ENCODE peak calls at places on chromosome 3, in five cellular contexts. One of them, this sample, is unnamed.

GRCh38 chr3:139238281-139239030 is 105.4 kb upstream of the MRPS22 start:
- DNase-seq in GM23248: peak
- DNase-seq in T-helper 17 cell: no peak
- DNase-seq in NCI-H510A treated with DMSO at 0.1 percent for 48 hours: no peak
- DNase-seq in activated T-cell treated with anti-CD3 and anti-CD28 coated beads, Interleukin-2, amount 50 U/mL, for 72 hours: no peak
- DNase-seq in this sample: no peak

GRCh38 chr3:99577160-99577559 is 61.2 kb upstream of the COL8A1 start:
- DNase-seq in GM23248: no peak
- DNase-seq in T-helper 17 cell: no peak
- DNase-seq in NCI-H510A treated with DMSO at 0.1 percent for 48 hours: no peak
- DNase-seq in activated T-cell treated with anti-CD3 and anti-CD28 coated beads, Interleukin-2, amount 50 U/mL, for 72 hours: no peak
- DNase-seq in this sample: no peak

GRCh38 chr3:111333642-111334041 is 208.4 kb upstream of the CD96 start:
- DNase-seq in GM23248: peak
- DNase-seq in T-helper 17 cell: no peak
- DNase-seq in NCI-H510A treated with DMSO at 0.1 percent for 48 hours: no peak
- DNase-seq in activated T-cell treated with anti-CD3 and anti-CD28 coated beads, Interleukin-2, amount 50 U/mL, for 72 hours: no peak
- DNase-seq in this sample: no peak

GRCh38 chr3:133742351-133743091 is 3.7 kb upstream of the TF start:
- DNase-seq in GM23248: peak
- DNase-seq in T-helper 17 cell: no peak
- DNase-seq in NCI-H510A treated with DMSO at 0.1 percent for 48 hours: no peak
- DNase-seq in activated T-cell treated with anti-CD3 and anti-CD28 coated beads, Interleukin-2, amount 50 U/mL, for 72 hours: no peak
- DNase-seq in this sample: no peak

GRCh38 chr3:11514191-11514770 is 129.4 kb downstream of the VGLL4 start:
- DNase-seq in GM23248: peak
- DNase-seq in T-helper 17 cell: no peak
- DNase-seq in NCI-H510A treated with DMSO at 0.1 percent for 48 hours: peak
- DNase-seq in activated T-cell treated with anti-CD3 and anti-CD28 coated beads, Interleukin-2, amount 50 U/mL, for 72 hours: no peak
- DNase-seq in this sample: no peak

GRCh38 chr3:53201190-53201504 is 40.1 kb downstream of the PRKCD start:
- DNase-seq in GM23248: no peak
- DNase-seq in T-helper 17 cell: no peak
- DNase-seq in NCI-H510A treated with DMSO at 0.1 percent for 48 hours: no peak
- DNase-seq in activated T-cell treated with anti-CD3 and anti-CD28 coated beads, Interleukin-2, amount 50 U/mL, for 72 hours: no peak
- DNase-seq in this sample: no peak

GRCh38 chr3:851098-851790 is 241.6 kb upstream of the CNTN6 start:
- DNase-seq in GM23248: no peak
- DNase-seq in T-helper 17 cell: no peak
- DNase-seq in NCI-H510A treated with DMSO at 0.1 percent for 48 hours: peak
- DNase-seq in activated T-cell treated with anti-CD3 and anti-CD28 coated beads, Interleukin-2, amount 50 U/mL, for 72 hours: peak
- DNase-seq in this sample: no peak

GRCh38 chr3:181879926-181880325 is 168.2 kb downstream of the SOX2 start:
- DNase-seq in GM23248: no peak
- DNase-seq in T-helper 17 cell: no peak
- DNase-seq in NCI-H510A treated with DMSO at 0.1 percent for 48 hours: no peak
- DNase-seq in activated T-cell treated with anti-CD3 and anti-CD28 coated beads, Interleukin-2, amount 50 U/mL, for 72 hours: no peak
- DNase-seq in this sample: no peak

GRCh38 chr3:123130079-123130726 is 63.4 kb downstream of the PDIA5 start:
- DNase-seq in GM23248: no peak
- DNase-seq in T-helper 17 cell: no peak
- DNase-seq in NCI-H510A treated with DMSO at 0.1 percent for 48 hours: no peak
- DNase-seq in activated T-cell treated with anti-CD3 and anti-CD28 coated beads, Interleukin-2, amount 50 U/mL, for 72 hours: no peak
- DNase-seq in this sample: no peak

This sample was measured in activated B cell treated with CpG ODN at 0.5 μM for 24 hours.